ENCODE peak calls at places on chromosomes 16 and 17, in four cellular contexts. J is K562, G is HepG2, A is HCT116. Y is an unnamed sample. For H3K27me3, the result is how much of the 10 kb centered on the place peaks cover.

GRCh38 chr16:9949396-9949795 is 232.8 kb downstream of the GRIN2A start:
- DNase-seq in G (no peak), J (no peak), A (no peak), Y (no peak)

GRCh38 chr17:1865252-1866037 is 35.6 kb downstream of the RPA1 start:
- DNase-seq in J (peak), G (peak), A (peak), Y (peak)

GRCh38 chr16:9713907-9714306 is 468.3 kb downstream of the GRIN2A start:
- DNase-seq in A (no peak), J (no peak), G (no peak), Y (no peak)

GRCh38 chr16:54679531-54679930 is 251.1 kb upstream of the IRX5 start:
- DNase-seq in G (no peak), J (no peak), A (no peak), Y (no peak)

GRCh38 chr17:62626719-62627218 is 701 bp upstream of the MRC2 start:
- DNase-seq in G (peak), J (no peak), A (no peak), Y (no peak)

GRCh38 chr16:28087675-28088285 is 24.3 kb upstream of the GSG1L start:
- DNase-seq in G (peak), J (no peak), A (no peak), Y (no peak)

GRCh38 chr17:47663997-47664941 is 14.6 kb downstream of the KPNB1 start:
- DNase-seq in A (peak), G (peak), J (peak), Y (peak)

GRCh38 chr16:8594149-8594666 is 3.9 kb upstream of the TMEM114 start:
- DNase-seq in G (no peak), A (no peak), J (peak), Y (no peak)

GRCh38 chr17:28760987-28761562 is 17.3 kb downstream of the TRAF4 start:
- DNase-seq in A (no peak), G (no peak), J (no peak), Y (no peak)

GRCh38 chr16:14301150-14302030 is 230.3 kb downstream of the MRTFB start:
- DNase-seq in A (no peak), J (peak), G (peak), Y (no peak)

GRCh38 chr16:52471650-52472370 is 75.1 kb downstream of the TOX3 start:
- DNase-seq in A (no peak), G (no peak), J (no peak), Y (no peak)

GRCh38 chr16:22634913-22635312 is 124.2 kb downstream of the NPIPB5 start:
- DNase-seq in J (no peak), A (no peak), G (no peak), Y (no peak)

GRCh38 chr17:74210191-74211140 is 2.9 kb upstream of the TTYH2 start:
- DNase-seq in J (peak), G (peak), A (peak), Y (no peak)

GRCh38 chr17:41917957-41918391 is 777 bp downstream of the ACLY start:
- DNase-seq in A (no peak), G (no peak), J (peak), Y (no peak)

GRCh38 chr16:9791566-9791965 is 390.7 kb downstream of the GRIN2A start:
- DNase-seq in G (no peak), A (no peak), J (no peak), Y (no peak)

GRCh38 chr17:49924116-49924515 is 44.9 kb upstream of the DLX4 start:
- DNase-seq in J (no peak), G (no peak), A (no peak), Y (no peak)

GRCh38 chr17:68584904-68585303 is 16.3 kb downstream of the FAM20A start:
- DNase-seq in J (no peak), A (no peak), G (peak), Y (no peak)

GRCh38 chr17:72343911-72344310 is 223.1 kb downstream of the SOX9 start:
- DNase-seq in J (no peak), A (no peak), G (no peak), Y (no peak)

GRCh38 chr16:58109881-58110280 is 19.3 kb downstream of the CFAP20 start:
- DNase-seq in J (no peak), G (no peak), A (no peak), Y (no peak)

GRCh38 chr17:75832164-75832651 is 12.0 kb downstream of the UNC13D start:
- DNase-seq in A (no peak), G (no peak), J (no peak), Y (no peak)

GRCh38 chr17:80596760-80597608 is 52.3 kb downstream of the RPTOR start:
- DNase-seq in G (no peak), A (no peak), J (no peak), Y (no peak)
- TF ChIP-seq TCF7L2 in G (no peak), A (no peak), J (no peak), Y (no peak)

GRCh38 chr16:19745286-19746018 is 27.4 kb downstream of the IQCK start:
- DNase-seq in J (no peak), G (no peak), A (no peak), Y (no peak)
- H3K27me3 ChIP-seq in J (under half), G (under half), A (under half), Y (under half)

GRCh38 chr17:38693700-38694329 is 11.3 kb upstream of the MLLT6 start:
- DNase-seq in J (no peak), G (peak), A (no peak), Y (no peak)
- TF ChIP-seq REST in J (no peak), G (no peak), A (no peak), Y (no peak)

DNA sequence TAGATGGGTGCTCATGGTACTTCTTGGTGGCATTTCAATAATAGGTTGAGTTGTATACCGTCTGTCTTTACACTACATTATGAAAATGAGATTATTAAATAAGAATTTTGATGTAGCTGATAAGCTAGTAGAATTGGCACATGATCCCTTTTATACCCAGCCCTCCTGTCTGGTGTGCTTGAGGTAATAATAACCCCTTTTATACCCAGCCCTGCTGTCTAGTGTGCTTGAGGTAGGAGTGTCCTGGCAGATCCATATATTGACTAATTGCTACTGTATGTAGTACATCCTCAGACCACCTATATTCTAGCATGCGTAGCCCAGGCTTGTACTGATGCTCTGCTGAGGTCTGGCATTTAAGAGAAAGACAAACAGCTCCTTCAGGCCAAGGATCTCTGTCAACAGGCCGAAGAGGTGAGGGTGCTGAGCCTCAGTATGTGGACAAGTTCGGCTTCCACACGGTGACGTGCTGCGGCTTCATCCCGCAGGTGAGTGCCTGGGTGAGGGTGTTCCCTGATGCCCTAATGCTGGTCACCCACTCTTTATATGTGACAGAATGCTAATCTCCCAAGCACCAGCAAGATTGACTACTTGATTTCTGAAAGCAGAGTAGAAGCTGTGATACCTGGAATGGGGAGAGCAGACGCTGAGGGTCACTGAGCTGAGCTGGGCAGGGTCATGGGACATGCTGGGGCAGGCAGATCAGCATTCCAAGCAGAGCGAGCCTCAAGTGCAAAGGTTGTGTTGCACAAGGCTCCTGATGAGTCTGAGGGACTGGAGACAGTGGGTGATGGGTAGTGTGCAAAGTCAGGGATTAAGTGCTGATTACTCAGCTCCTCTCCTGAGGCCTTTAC is 5.7 kb downstream of the FN3K start:
- DNase-seq in J (no peak), G (peak), A (no peak), Y (no peak)
- TF ChIP-seq TCF7L2 in J (no peak), G (no peak), A (no peak), Y (no peak)